ENCODE peak calls at places on chromosomes 11 and 22, in ten cellular contexts. N is HCT116; L is effector memory CD4-positive, alpha-beta T cell; A is AG09309; W is mesendoderm; K is left ventricle myocardium inferior; P is DND-41; J is suprapubic skin; M is heart right ventricle; X is thoracic aorta. Y is an unnamed sample.

GRCh38 chr11:13033760-13034533 is 24.8 kb downstream of the RASSF10 start:
- DNase-seq in N (no peak), L (no peak), A (no peak), W (no peak), K (no peak), P (no peak), J (no peak), M (no peak), X (no peak), Y (no peak)

GRCh38 chr22:35918466-35918865 is 110.2 kb downstream of the RBFOX2 start:
- DNase-seq in N (no peak), L (no peak), A (no peak), W (no peak), K (no peak), P (no peak), J (no peak), M (no peak), X (no peak), Y (no peak)

GRCh38 chr11:77633856-77634425 is 3.7 kb downstream of the CLNS1A start:
- DNase-seq in N (no peak), L (no peak), A (no peak), W (no peak), K (no peak), P (no peak), J (no peak), M (no peak), X (no peak), Y (no peak)

GRCh38 chr11:3803726-3804510 is 4.4 kb upstream of the PGAP2 start:
- DNase-seq in N (no peak), L (no peak), A (no peak), W (peak; percentile 21), K (no peak), P (no peak), J (no peak), M (no peak), X (no peak), Y (no peak)

GRCh38 chr22:40583058-40583741 is 53.3 kb downstream of the MRTFA start:
- DNase-seq in N (no peak), L (no peak), A (no peak), W (no peak), K (no peak), P (no peak), J (no peak), M (no peak), X (no peak), Y (no peak)

GRCh38 chr22:25111579-25112517 is 87.8 kb upstream of the CRYBB3 start:
- DNase-seq in N (no peak), L (no peak), A (no peak), W (peak; percentile 28), K (no peak), P (no peak), J (no peak), M (no peak), X (peak; percentile 31), Y (no peak)

GRCh38 chr11:93737904-93738612 is 3.2 kb downstream of the TAF1D start:
- DNase-seq in N (no peak), L (no peak), A (no peak), W (no peak), K (no peak), P (no peak), J (no peak), M (no peak), X (no peak), Y (peak; percentile 62)

GRCh38 chr11:30423886-30424285 is 101.0 kb downstream of the ARL14EP start:
- DNase-seq in N (no peak), L (no peak), A (no peak), W (no peak), K (no peak), P (no peak), J (no peak), M (no peak), X (no peak), Y (no peak)

GRCh38 chr11:114319716-114320328 is 23.6 kb downstream of the NNMT start:
- DNase-seq in N (no peak), L (no peak), A (no peak), W (peak; percentile 37), K (no peak), P (no peak), J (no peak), M (no peak), X (no peak), Y (no peak)

GRCh38 chr11:118612378-118612777 is 5.0 kb downstream of the PHLDB1 start:
- DNase-seq in N (no peak), L (no peak), A (no peak), W (peak; percentile 4), K (peak; percentile 61), P (no peak), J (peak; percentile 60), M (peak; percentile 64), X (no peak), Y (no peak)

GRCh38 chr22:23755711-23756110 is 1.5 kb upstream of the VPREB3 start:
- DNase-seq in N (no peak), L (no peak), A (no peak), W (no peak), K (no peak), P (no peak), J (no peak), M (no peak), X (no peak), Y (peak; percentile 83)

GRCh38 chr11:74559110-74559933 is 33.1 kb upstream of the POLD3 start:
- DNase-seq in N (no peak), L (no peak), A (no peak), W (no peak), K (no peak), P (no peak), J (no peak), M (no peak), X (no peak), Y (no peak)

GRCh38 chr11:59417023-59417422 is 9.2 kb downstream of the OR5A2 start:
- DNase-seq in N (no peak), L (no peak), A (no peak), W (no peak), K (no peak), P (no peak), J (no peak), M (no peak), X (no peak), Y (no peak)

GRCh38 chr11:87778341-87778740 is 396.9 kb downstream of the RAB38 start:
- DNase-seq in N (peak; percentile 12), L (no peak), A (no peak), W (peak; percentile 14), K (no peak), P (no peak), J (no peak), M (no peak), X (no peak), Y (no peak)

GRCh38 chr11:70567680-70568503 is 169.6 kb downstream of the CTTN start:
- DNase-seq in N (no peak), L (no peak), A (no peak), W (peak; percentile 68), K (peak; percentile 55), P (no peak), J (no peak), M (peak; percentile 50), X (no peak), Y (no peak)
- H3K4me3 ChIP-seq in N (peak overlapping the region; percentile 62), L (no peak overlapping the region), A (peak overlapping the region; percentile 23), W (no peak overlapping the region), K (peak overlapping the region; percentile 63), P (no peak overlapping the region), J (peak overlapping the region; percentile 41), M (peak overlapping the region; percentile 57), X (peak overlapping the region; percentile 72), Y (no peak overlapping the region)

GRCh38 chr22:27679722-27680488 is 121.7 kb downstream of the MN1 start:
- DNase-seq in N (no peak), L (no peak), A (no peak), W (no peak), K (no peak), P (no peak), J (no peak), M (no peak), X (no peak), Y (no peak)

GRCh38 chr22:27680636-27681035 is 120.9 kb downstream of the MN1 start:
- DNase-seq in N (no peak), L (no peak), A (no peak), W (no peak), K (no peak), P (no peak), J (no peak), M (no peak), X (no peak), Y (no peak)

GRCh38 chr22:27681037-27681436 is 120.5 kb downstream of the MN1 start:
- DNase-seq in N (no peak), L (no peak), A (no peak), W (no peak), K (no peak), P (no peak), J (no peak), M (no peak), X (no peak), Y (no peak)

GRCh38 chr22:27676545-27677188 is 124.9 kb downstream of the MN1 start:
- DNase-seq in N (no peak), L (no peak), A (no peak), W (no peak), K (no peak), P (no peak), J (no peak), M (no peak), X (no peak), Y (peak; percentile 48)

GRCh38 chr22:27677895-27678458 is 123.6 kb downstream of the MN1 start:
- DNase-seq in N (no peak), L (no peak), A (no peak), W (no peak), K (no peak), P (no peak), J (no peak), M (no peak), X (no peak), Y (no peak)
- H3K4me3 ChIP-seq in N (no peak overlapping the region), L (no peak overlapping the region), A (no peak overlapping the region), W (no peak overlapping the region), K (no peak overlapping the region), P (no peak overlapping the region), J (no peak overlapping the region), M (no peak overlapping the region), X (no peak overlapping the region), Y (no peak overlapping the region)

GRCh38 chr11:108593910-108594434 is 404 bp upstream of the EXPH5 start:
- DNase-seq in N (no peak), L (no peak), A (no peak), W (no peak), K (no peak), P (no peak), J (no peak), M (no peak), X (no peak), Y (no peak)
- H3K4me3 ChIP-seq in N (peak overlapping the region; percentile 86), L (peak overlapping the region; percentile 92), A (peak overlapping the region; percentile 50), W (no peak overlapping the region), K (peak overlapping the region; percentile 76), P (peak overlapping the region; percentile 55), J (peak overlapping the region; percentile 76), M (peak overlapping the region; percentile 87), X (peak overlapping the region; percentile 84), Y (peak overlapping the region; percentile 73)

DNA sequence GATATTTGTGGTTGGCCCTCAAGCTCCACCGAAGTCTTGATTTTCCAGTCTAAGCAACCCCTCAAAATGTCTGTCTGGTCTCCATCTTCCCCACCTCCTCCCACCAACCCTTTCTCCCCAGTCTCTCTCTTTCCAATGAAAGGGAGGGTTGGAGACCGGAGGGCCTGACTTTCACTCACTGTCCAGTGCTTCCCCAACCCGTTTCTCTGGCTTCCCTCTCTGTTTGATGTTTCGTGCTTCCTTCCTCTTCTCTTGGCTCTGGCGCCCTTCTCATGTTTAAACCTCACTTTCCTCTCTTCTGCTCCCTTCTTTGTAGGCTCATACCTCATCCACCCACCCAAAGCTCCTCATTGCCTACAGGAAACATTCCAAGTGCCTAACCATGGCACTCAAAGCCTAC is 11.1 kb upstream of the VPS37C start:
- DNase-seq in N (no peak), L (no peak), A (no peak), W (no peak), K (no peak), P (no peak), J (peak; percentile 30), M (no peak), X (no peak), Y (no peak)
- H3K4me3 ChIP-seq in N (no peak overlapping the region), L (no peak overlapping the region), A (no peak overlapping the region), W (no peak overlapping the region), K (no peak overlapping the region), P (no peak overlapping the region), J (no peak overlapping the region), M (no peak overlapping the region), X (no peak overlapping the region), Y (no peak overlapping the region)